ENCODE peak calls at places on chromosomes 13 and 19, in nine cellular contexts. H, L, G, C, S, Y, U, I and J are unnamed samples.
A peak's percentile ranks its signal among the peaks of the same experiment; 100 is the strongest.

GRCh38 chr13:74158028-74158427 is 23.8 kb upstream of the KLF12 start:
- DNase-seq in G (no peak), Y (no peak), I (no peak), U (no peak), H (peak; percentile 30), S (no peak), C (peak; percentile 64), L (no peak), J (peak; percentile 30)

GRCh38 chr13:114128624-114129522 is 3.5 kb downstream of the RASA3 start:
- DNase-seq in L (no peak), S (peak; percentile 48), Y (peak; percentile 86), U (peak; percentile 86), H (peak; percentile 87), G (peak; percentile 91), C (no peak), I (peak; percentile 67), J (peak; percentile 80)

GRCh38 chr13:47478985-47479384 is 522.1 kb downstream of the SUCLA2 start:
- DNase-seq in S (peak; percentile 18), H (no peak), L (no peak), Y (no peak), C (no peak), I (peak; percentile 29), U (no peak), G (no peak), J (no peak)

GRCh38 chr19:30669329-30670010 is 297.3 kb downstream of the ZNF536 start:
- DNase-seq in I (peak; percentile 63), C (peak; percentile 88), G (no peak), U (peak; percentile 21), H (peak; percentile 52), Y (peak; percentile 60), L (peak; percentile 76), S (peak; percentile 81), J (peak; percentile 74)

GRCh38 chr13:31168736-31169135 is 7.0 kb upstream of the HSPH1 start:
- DNase-seq in S (no peak), Y (no peak), C (no peak), L (no peak), U (no peak), G (no peak), H (no peak), I (no peak), J (no peak)

GRCh38 chr19:15373644-15374043 is 5.9 kb downstream of the AKAP8 start:
- DNase-seq in L (no peak), G (no peak), I (no peak), H (no peak), S (no peak), C (no peak), Y (no peak), U (no peak), J (no peak)

GRCh38 chr19:46818812-46819211 is 30.4 kb upstream of the SLC1A5 start:
- DNase-seq in L (no peak), G (no peak), I (no peak), Y (no peak), U (no peak), C (no peak), S (no peak), H (no peak), J (peak; percentile 18)

GRCh38 chr13:62014299-62014698 is 598.6 kb upstream of the PCDH20 start:
- DNase-seq in S (no peak), C (no peak), Y (no peak), U (no peak), L (peak; percentile 39), I (no peak), G (no peak), H (no peak), J (no peak)

GRCh38 chr19:48403606-48404005 is 10.1 kb downstream of the GRIN2D start:
- DNase-seq in U (peak; percentile 25), Y (peak; percentile 36), L (peak; percentile 77), S (peak; percentile 49), C (no peak), G (no peak), I (no peak), H (no peak), J (no peak)

GRCh38 chr19:15635016-15635805 is 5.5 kb upstream of the CYP4F3 start:
- DNase-seq in U (no peak), C (no peak), S (no peak), H (no peak), G (no peak), Y (no peak), I (no peak), L (no peak), J (no peak)

GRCh38 chr13:79710376-79710775 is 229.4 kb downstream of the NDFIP2 start:
- DNase-seq in S (no peak), U (no peak), C (no peak), H (no peak), G (no peak), I (no peak), Y (no peak), L (no peak), J (no peak)

GRCh38 chr13:99336750-99337149 is 29.6 kb upstream of the GPR183 start:
- DNase-seq in Y (no peak), S (no peak), U (no peak), C (no peak), L (no peak), H (no peak), I (no peak), G (no peak), J (no peak)

GRCh38 chr19:56117889-56118288 is 3.2 kb downstream of the ZNF787 start:
- DNase-seq in I (no peak), C (no peak), S (no peak), U (no peak), G (no peak), L (no peak), H (no peak), Y (no peak), J (no peak)
- H3K27ac ChIP-seq in I (peak overlapping the region; percentile 95), C (no peak overlapping the region), S (peak overlapping the region; percentile 98), U (no peak overlapping the region), G (no peak overlapping the region), L (peak overlapping the region; percentile 97), H (peak overlapping the region; percentile 93), Y (no peak overlapping the region), J (no peak overlapping the region)

GRCh38 chr19:38675611-38676010 is 28.2 kb downstream of the ACTN4 start:
- DNase-seq in L (no peak), H (no peak), Y (no peak), G (no peak), I (no peak), C (no peak), U (no peak), S (no peak), J (no peak)
- H3K27ac ChIP-seq in L (peak overlapping the region; percentile 94), H (peak overlapping the region; percentile 85), Y (peak overlapping the region; percentile 90), G (peak overlapping the region; percentile 90), I (peak overlapping the region; percentile 63), C (peak overlapping the region; percentile 4), U (no peak overlapping the region), S (peak overlapping the region; percentile 74), J (peak overlapping the region; percentile 21)

GRCh38 chr13:43664700-43665191 is 122.0 kb downstream of the ENOX1 start:
- DNase-seq in U (no peak), L (peak; percentile 18), S (peak; percentile 20), H (no peak), G (no peak), C (peak; percentile 23), Y (no peak), I (peak; percentile 35), J (peak; percentile 65)

GRCh38 chr13:43666403-43666802 is 120.4 kb downstream of the ENOX1 start:
- DNase-seq in C (no peak), U (no peak), S (no peak), I (no peak), Y (no peak), H (no peak), L (no peak), G (no peak), J (no peak)

GRCh38 chr13:43663474-43664090 is 123.2 kb downstream of the ENOX1 start:
- DNase-seq in L (no peak), S (no peak), G (no peak), I (no peak), U (no peak), C (no peak), Y (no peak), H (no peak), J (no peak)

GRCh38 chr13:43665388-43665787 is 121.4 kb downstream of the ENOX1 start:
- DNase-seq in L (no peak), C (no peak), Y (no peak), H (no peak), S (no peak), U (no peak), I (no peak), G (no peak), J (no peak)

DNA sequence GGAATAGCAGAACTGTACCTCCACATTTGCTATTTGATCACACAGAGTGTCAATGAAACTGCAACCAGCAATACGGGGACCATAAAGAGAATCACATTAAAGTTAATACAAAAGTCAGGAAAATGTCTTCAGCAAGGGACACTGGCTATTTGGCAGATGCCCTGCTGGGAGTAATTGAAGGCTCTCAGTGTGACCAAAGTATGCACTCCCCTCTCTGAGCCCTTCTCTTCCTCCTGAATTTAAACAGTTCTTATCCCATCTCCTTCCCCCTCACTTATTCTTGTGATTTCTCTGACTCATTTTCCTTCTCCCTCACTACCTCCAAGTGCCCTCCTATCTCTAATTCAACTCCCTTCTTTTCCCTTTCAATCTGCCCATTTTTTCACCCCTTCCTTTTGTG is 117.7 kb downstream of the ENOX1 start:
- DNase-seq in C (no peak), H (no peak), S (no peak), L (no peak), Y (no peak), I (no peak), U (no peak), G (no peak), J (no peak)
- H3K27ac ChIP-seq in C (no peak overlapping the region), H (no peak overlapping the region), S (no peak overlapping the region), L (no peak overlapping the region), Y (no peak overlapping the region), I (no peak overlapping the region), U (no peak overlapping the region), G (no peak overlapping the region), J (no peak overlapping the region)

GRCh38 chr19:3321696-3322095 is 44.7 kb upstream of the NFIC start:
- DNase-seq in H (peak; percentile 12), C (no peak), U (no peak), L (no peak), Y (no peak), G (no peak), S (no peak), I (no peak), J (no peak)
- H3K27ac ChIP-seq in H (no peak overlapping the region), C (no peak overlapping the region), U (no peak overlapping the region), L (no peak overlapping the region), Y (no peak overlapping the region), G (no peak overlapping the region), S (no peak overlapping the region), I (no peak overlapping the region), J (no peak overlapping the region)

GRCh38 chr19:1570836-1571235 is 2.7 kb upstream of the MEX3D start:
- DNase-seq in S (no peak), I (no peak), Y (no peak), C (no peak), L (no peak), U (no peak), G (no peak), H (no peak), J (no peak)
- H3K27ac ChIP-seq in S (no peak overlapping the region), I (no peak overlapping the region), Y (no peak overlapping the region), C (no peak overlapping the region), L (no peak overlapping the region), U (no peak overlapping the region), G (no peak overlapping the region), H (no peak overlapping the region), J (no peak overlapping the region)